ENCODE peak calls at places on chromosomes 16 and 17, in eight cellular contexts. K is aorta; F is substantia nigra; E is RPMI8226; N is RWPE1; M is T47D; X is effector memory CD4-positive, alpha-beta T cell; A is stimulated activated CD8-positive, alpha-beta memory T cell treated with anti-CD3 and anti-CD28 coated beads, Interleukin-2, amount 100 ng/mL, for 1 hour. P is an unnamed sample.

GRCh38 chr16:67470314-67470713 is 10.6 kb downstream of the ATP6V0D1 start:
- DNase-seq in X (no peak), K (peak), M (peak), N (no peak), F (peak), A (no peak), E (no peak), P (no peak)

GRCh38 chr16:28589069-28589468 is 7.8 kb downstream of the SULT1A2 start:
- DNase-seq in M (no peak), X (no peak), A (no peak), N (no peak), E (no peak), F (no peak), K (no peak), P (no peak)

GRCh38 chr17:16477255-16477654 is 14.7 kb downstream of the LRRC75A start:
- DNase-seq in K (no peak), M (no peak), A (no peak), E (no peak), F (no peak), X (no peak), N (peak), P (no peak)

GRCh38 chr16:54093281-54093680 is 193.3 kb downstream of the IRX3 start:
- DNase-seq in K (no peak), E (no peak), F (no peak), X (no peak), A (no peak), M (no peak), N (no peak), P (no peak)

GRCh38 chr16:86664518-86665318 is 86.4 kb downstream of the FOXL1 start:
- DNase-seq in F (no peak), M (no peak), A (peak), N (peak), K (no peak), E (peak), X (no peak), P (no peak)

GRCh38 chr17:49894761-49895160 is 46.9 kb upstream of the TAC4 start:
- DNase-seq in E (no peak), K (no peak), M (no peak), X (no peak), F (no peak), N (peak), A (no peak), P (no peak)

GRCh38 chr16:54313789-54314188 is 27.2 kb upstream of the IRX3 start:
- DNase-seq in X (no peak), K (no peak), M (no peak), E (no peak), N (no peak), F (no peak), A (no peak), P (no peak)

GRCh38 chr16:22318690-22319358 is 21.6 kb downstream of the POLR3E start:
- DNase-seq in F (no peak), K (peak), X (peak), E (peak), M (peak), A (no peak), N (peak), P (peak)

GRCh38 chr17:38914741-38915638 is 10.4 kb upstream of the LASP1NB start:
- DNase-seq in E (no peak), K (peak), F (no peak), M (no peak), X (no peak), N (no peak), A (no peak), P (no peak)

GRCh38 chr17:82502207-82502606 is 17.3 kb upstream of the FOXK2 start:
- DNase-seq in M (no peak), K (peak), E (no peak), N (no peak), A (no peak), F (no peak), X (no peak), P (no peak)

GRCh38 chr17:62644487-62645173 is 17.2 kb downstream of the MRC2 start:
- DNase-seq in A (no peak), E (no peak), K (no peak), X (no peak), M (no peak), F (no peak), N (no peak), P (no peak)

GRCh38 chr17:76405607-76405966 is 21.2 kb downstream of the SPHK1 start:
- DNase-seq in F (no peak), A (no peak), M (no peak), E (no peak), K (peak), X (no peak), N (no peak), P (no peak)

GRCh38 chr16:15403392-15403995 is 7.9 kb downstream of the MPV17L start:
- DNase-seq in M (peak), N (no peak), X (no peak), F (no peak), A (no peak), E (no peak), K (no peak), P (no peak)

GRCh38 chr17:6402258-6402657 is 32.7 kb downstream of the AIPL1 start:
- DNase-seq in N (no peak), M (no peak), A (no peak), F (no peak), E (no peak), X (no peak), K (no peak), P (no peak)

GRCh38 chr17:50470451-50470850 is 1.8 kb upstream of the CHAD start:
- DNase-seq in F (no peak), N (no peak), K (no peak), X (no peak), A (no peak), E (no peak), M (no peak), P (no peak)

GRCh38 chr17:55072910-55073309 is 104.3 kb downstream of the STXBP4 start:
- DNase-seq in N (no peak), X (no peak), A (no peak), M (no peak), F (no peak), E (no peak), K (no peak), P (no peak)

GRCh38 chr17:68221786-68222185 is 26.1 kb upstream of the AMZ2 start:
- DNase-seq in E (no peak), X (no peak), A (no peak), M (peak), K (no peak), F (no peak), N (no peak), P (no peak)

GRCh38 chr16:49492090-49492801 is 118.6 kb downstream of the C16orf78 start:
- DNase-seq in K (peak), E (peak), X (no peak), A (no peak), N (peak), M (no peak), F (peak), P (peak)

GRCh38 chr17:28216528-28216927 is 102.5 kb upstream of the TMEM97 start:
- DNase-seq in N (peak), F (no peak), A (no peak), E (no peak), M (no peak), K (no peak), X (no peak), P (no peak)

GRCh38 chr16:24499193-24499814 is 40.1 kb upstream of the RBBP6 start:
- DNase-seq in A (no peak), E (peak), F (peak), K (peak), N (peak), M (peak), X (no peak), P (no peak)

GRCh38 chr17:17060001-17060929 is 18.0 kb downstream of the MPRIP start:
- DNase-seq in N (no peak), E (no peak), X (no peak), M (no peak), F (no peak), A (no peak), K (peak), P (no peak)

GRCh38 chr17:63497708-63498483 is 21.0 kb downstream of the ACE start:
- DNase-seq in A (no peak), E (peak), N (no peak), F (no peak), K (no peak), X (no peak), M (peak), P (no peak)

GRCh38 chr16:6484931-6485330 is 847.7 kb upstream of the RBFOX1 start:
- DNase-seq in N (no peak), M (no peak), F (no peak), K (no peak), A (no peak), X (no peak), E (no peak), P (no peak)

GRCh38 chr16:1884155-1884760 is 12.3 kb upstream of the MEIOB start:
- DNase-seq in A (no peak), E (peak), F (no peak), X (no peak), N (no peak), K (no peak), M (peak), P (no peak)

GRCh38 chr17:31418773-31419350 is 27.4 kb downstream of the RAB11FIP4 start:
- DNase-seq in X (no peak), F (no peak), K (no peak), N (no peak), E (no peak), A (no peak), M (no peak), P (no peak)

P was measured in T-helper 9 cell.